ENCODE peak calls at places on chromosomes 11 and 22, in four cellular contexts. One of them, this sample, is unnamed.
A peak's percentile ranks its signal among the peaks of the same experiment; 100 is the strongest.

GRCh38 chr11:65492637-65493366 is 6.0 kb upstream of the MALAT1 start:
- DNase-seq in CD8-positive, alpha-beta memory T cell: no peak
- DNase-seq in SK-N-SH: no peak
- DNase-seq in naive thymus-derived CD4-positive, alpha-beta T cell: no peak
- DNase-seq in this sample: peak; percentile 74

GRCh38 chr11:84558085-84558905 is 1068.8 kb downstream of the DLG2 start:
- DNase-seq in CD8-positive, alpha-beta memory T cell: no peak
- DNase-seq in SK-N-SH: peak; percentile 27
- DNase-seq in naive thymus-derived CD4-positive, alpha-beta T cell: no peak
- DNase-seq in this sample: no peak

GRCh38 chr11:115739878-115740277 is 235.7 kb upstream of the CADM1 start:
- DNase-seq in CD8-positive, alpha-beta memory T cell: no peak
- DNase-seq in SK-N-SH: no peak
- DNase-seq in naive thymus-derived CD4-positive, alpha-beta T cell: no peak
- DNase-seq in this sample: no peak

GRCh38 chr11:93567406-93567819 is 24.2 kb upstream of the SMCO4 start:
- DNase-seq in CD8-positive, alpha-beta memory T cell: no peak
- DNase-seq in SK-N-SH: no peak
- DNase-seq in naive thymus-derived CD4-positive, alpha-beta T cell: no peak
- DNase-seq in this sample: peak; percentile 92

GRCh38 chr11:62054484-62055121 is 69.2 kb upstream of the INCENP start:
- DNase-seq in CD8-positive, alpha-beta memory T cell: no peak
- DNase-seq in SK-N-SH: no peak
- DNase-seq in naive thymus-derived CD4-positive, alpha-beta T cell: peak; percentile 24
- DNase-seq in this sample: peak; percentile 56

GRCh38 chr11:57222239-57222638 is 14.8 kb downstream of the APLNR start:
- DNase-seq in CD8-positive, alpha-beta memory T cell: no peak
- DNase-seq in SK-N-SH: no peak
- DNase-seq in naive thymus-derived CD4-positive, alpha-beta T cell: no peak
- DNase-seq in this sample: no peak

GRCh38 chr22:22784249-22785039 is 103.2 kb upstream of the IGLL5 start:
- DNase-seq in CD8-positive, alpha-beta memory T cell: no peak
- DNase-seq in SK-N-SH: no peak
- DNase-seq in naive thymus-derived CD4-positive, alpha-beta T cell: no peak
- DNase-seq in this sample: no peak

GRCh38 chr11:128936546-128937275 is 6.0 kb downstream of the TP53AIP1 start:
- DNase-seq in CD8-positive, alpha-beta memory T cell: no peak
- DNase-seq in SK-N-SH: no peak
- DNase-seq in naive thymus-derived CD4-positive, alpha-beta T cell: no peak
- DNase-seq in this sample: no peak

GRCh38 chr11:1878134-1879031 is 13.3 kb downstream of the PRR33 start:
- DNase-seq in CD8-positive, alpha-beta memory T cell: no peak
- DNase-seq in SK-N-SH: peak; percentile 69
- DNase-seq in naive thymus-derived CD4-positive, alpha-beta T cell: no peak
- DNase-seq in this sample: peak; percentile 52

DNA sequence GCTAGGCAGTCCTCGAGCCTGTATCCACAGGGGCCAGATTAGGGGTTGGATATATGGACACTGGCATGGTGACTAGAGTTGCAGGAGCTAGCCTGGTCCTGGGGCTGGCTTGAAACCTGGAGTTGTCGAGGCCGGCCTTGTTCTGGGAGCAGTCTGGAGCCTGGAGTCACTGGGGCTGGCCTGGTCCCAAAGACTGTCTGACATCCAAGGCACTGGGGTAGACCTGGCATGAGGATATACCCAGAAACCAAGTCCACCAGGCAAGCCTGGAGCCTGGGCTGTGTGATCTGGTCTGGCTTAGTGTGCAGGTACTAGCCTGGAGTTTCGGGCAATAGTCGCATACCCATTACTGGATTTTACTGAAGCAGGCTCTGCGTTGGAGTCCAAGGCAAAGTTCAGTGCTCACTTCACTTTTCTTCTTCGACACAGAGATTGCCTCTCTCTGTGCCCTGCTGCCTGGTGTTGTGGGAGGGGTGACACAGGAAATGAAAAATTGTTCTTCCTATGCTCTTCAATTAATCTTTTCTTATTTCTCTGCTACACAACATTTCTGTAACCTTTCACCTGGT is 4.3 kb upstream of the GLYATL1 start:
- DNase-seq in CD8-positive, alpha-beta memory T cell: no peak
- DNase-seq in SK-N-SH: no peak
- DNase-seq in naive thymus-derived CD4-positive, alpha-beta T cell: no peak
- DNase-seq in this sample: no peak
- H3K27ac ChIP-seq in CD8-positive, alpha-beta memory T cell: no peak overlapping the region
- H3K27ac ChIP-seq in SK-N-SH: no peak overlapping the region
- H3K27ac ChIP-seq in naive thymus-derived CD4-positive, alpha-beta T cell: no peak overlapping the region
- H3K27ac ChIP-seq in this sample: peak overlapping the region; percentile 63

GRCh38 chr22:25637032-25637431 is 72.6 kb downstream of the GRK3 start:
- DNase-seq in CD8-positive, alpha-beta memory T cell: no peak
- DNase-seq in SK-N-SH: no peak
- DNase-seq in naive thymus-derived CD4-positive, alpha-beta T cell: no peak
- DNase-seq in this sample: no peak
- H3K27ac ChIP-seq in CD8-positive, alpha-beta memory T cell: no peak overlapping the region
- H3K27ac ChIP-seq in SK-N-SH: no peak overlapping the region
- H3K27ac ChIP-seq in naive thymus-derived CD4-positive, alpha-beta T cell: no peak overlapping the region
- H3K27ac ChIP-seq in this sample: no peak overlapping the region

GRCh38 chr11:10365045-10365444 is 60.2 kb downstream of the ADM start:
- DNase-seq in CD8-positive, alpha-beta memory T cell: no peak
- DNase-seq in SK-N-SH: no peak
- DNase-seq in naive thymus-derived CD4-positive, alpha-beta T cell: no peak
- DNase-seq in this sample: no peak
- H3K27ac ChIP-seq in CD8-positive, alpha-beta memory T cell: no peak overlapping the region
- H3K27ac ChIP-seq in SK-N-SH: no peak overlapping the region
- H3K27ac ChIP-seq in naive thymus-derived CD4-positive, alpha-beta T cell: no peak overlapping the region
- H3K27ac ChIP-seq in this sample: no peak overlapping the region

GRCh38 chr11:63671322-63672155 is at the start of gene ATL3:
- DNase-seq in CD8-positive, alpha-beta memory T cell: peak; percentile 91
- DNase-seq in SK-N-SH: peak; percentile 97
- DNase-seq in naive thymus-derived CD4-positive, alpha-beta T cell: peak; percentile 90
- DNase-seq in this sample: peak; percentile 98

GRCh38 chr11:63670738-63671321 is 346 bp downstream of the ATL3 start:
- DNase-seq in CD8-positive, alpha-beta memory T cell: peak; percentile 17
- DNase-seq in SK-N-SH: peak; percentile 84
- DNase-seq in naive thymus-derived CD4-positive, alpha-beta T cell: peak; percentile 15
- DNase-seq in this sample: peak; percentile 73

GRCh38 chr11:63673579-63673978 is 2.4 kb upstream of the ATL3 start:
- DNase-seq in CD8-positive, alpha-beta memory T cell: no peak
- DNase-seq in SK-N-SH: no peak
- DNase-seq in naive thymus-derived CD4-positive, alpha-beta T cell: no peak
- DNase-seq in this sample: no peak

GRCh38 chr11:63672156-63672463 is 934 bp upstream of the ATL3 start:
- DNase-seq in CD8-positive, alpha-beta memory T cell: no peak
- DNase-seq in SK-N-SH: no peak
- DNase-seq in naive thymus-derived CD4-positive, alpha-beta T cell: no peak
- DNase-seq in this sample: no peak

GRCh38 chr11:63672934-63673539 is 1.9 kb upstream of the ATL3 start:
- DNase-seq in CD8-positive, alpha-beta memory T cell: no peak
- DNase-seq in SK-N-SH: no peak
- DNase-seq in naive thymus-derived CD4-positive, alpha-beta T cell: no peak
- DNase-seq in this sample: no peak
- H3K27ac ChIP-seq in CD8-positive, alpha-beta memory T cell: no peak overlapping the region
- H3K27ac ChIP-seq in SK-N-SH: no peak overlapping the region
- H3K27ac ChIP-seq in naive thymus-derived CD4-positive, alpha-beta T cell: no peak overlapping the region
- H3K27ac ChIP-seq in this sample: no peak overlapping the region

DNA sequence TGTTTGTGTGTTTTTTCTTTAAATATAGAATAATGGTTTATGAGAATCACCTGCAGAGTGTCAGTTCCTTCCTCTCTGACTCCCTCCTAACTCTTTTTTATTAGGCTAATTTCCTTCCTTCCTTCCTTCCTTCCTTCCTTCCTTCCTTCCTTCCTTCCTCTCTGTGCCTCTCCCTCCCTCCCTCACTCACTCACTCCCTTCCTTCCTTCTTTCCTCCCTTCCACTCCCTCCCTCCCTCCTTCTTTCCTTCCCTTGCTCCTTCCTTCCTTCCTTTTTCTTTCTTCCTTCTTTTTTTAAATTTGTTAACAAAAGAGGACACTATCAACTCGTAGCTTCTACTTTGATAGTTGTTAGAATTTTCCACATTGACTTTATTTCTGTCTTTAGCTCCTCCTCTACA is 152.3 kb upstream of the SEZ6L start:
- DNase-seq in CD8-positive, alpha-beta memory T cell: no peak
- DNase-seq in SK-N-SH: no peak
- DNase-seq in naive thymus-derived CD4-positive, alpha-beta T cell: no peak
- DNase-seq in this sample: no peak
- H3K27ac ChIP-seq in CD8-positive, alpha-beta memory T cell: no peak overlapping the region
- H3K27ac ChIP-seq in SK-N-SH: no peak overlapping the region
- H3K27ac ChIP-seq in naive thymus-derived CD4-positive, alpha-beta T cell: no peak overlapping the region
- H3K27ac ChIP-seq in this sample: no peak overlapping the region

DNA sequence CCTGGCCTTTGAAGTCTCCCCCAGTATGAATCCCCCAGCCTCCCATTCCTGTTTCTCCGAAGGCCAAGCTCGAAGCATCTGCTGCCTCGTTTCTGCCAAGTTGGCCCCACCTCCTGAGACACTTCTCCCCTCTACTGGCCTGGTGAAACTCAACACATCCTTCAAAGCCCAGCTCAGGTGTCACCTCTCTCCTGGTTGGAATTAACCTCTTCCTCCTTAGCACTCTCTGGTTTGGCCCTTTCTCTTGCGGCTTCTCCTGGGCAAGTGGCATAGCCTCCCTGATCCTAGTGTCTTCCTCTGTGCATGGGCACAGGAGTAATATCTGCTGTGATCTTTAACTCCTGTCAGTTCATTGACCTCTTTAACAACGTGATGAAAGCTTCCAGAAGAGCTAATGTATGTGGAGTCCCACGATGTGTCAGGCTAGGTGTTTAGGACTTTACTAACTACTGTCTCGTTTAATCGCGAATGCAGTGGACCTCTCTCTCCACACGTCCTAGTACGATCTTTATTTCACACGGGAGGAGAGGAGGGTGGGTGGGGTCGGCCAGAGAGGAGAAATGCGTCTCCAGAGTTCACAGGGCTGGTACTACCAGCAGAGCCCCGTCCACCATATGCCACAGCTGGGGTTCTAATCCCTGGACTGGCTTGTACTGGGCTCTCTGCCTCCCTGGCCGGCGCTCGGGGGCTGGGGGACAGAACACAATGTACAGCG is 824 bp upstream of the PTPRJ start:
- DNase-seq in CD8-positive, alpha-beta memory T cell: no peak
- DNase-seq in SK-N-SH: peak; percentile 54
- DNase-seq in naive thymus-derived CD4-positive, alpha-beta T cell: no peak
- DNase-seq in this sample: no peak
- H3K27ac ChIP-seq in CD8-positive, alpha-beta memory T cell: no peak overlapping the region
- H3K27ac ChIP-seq in SK-N-SH: no peak overlapping the region
- H3K27ac ChIP-seq in naive thymus-derived CD4-positive, alpha-beta T cell: peak overlapping the region; percentile 48
- H3K27ac ChIP-seq in this sample: peak overlapping the region; percentile 93

GRCh38 chr11:102800774-102801173 is 2.8 kb upstream of the MMP1 start:
- DNase-seq in CD8-positive, alpha-beta memory T cell: no peak
- DNase-seq in SK-N-SH: no peak
- DNase-seq in naive thymus-derived CD4-positive, alpha-beta T cell: no peak
- DNase-seq in this sample: no peak

GRCh38 chr11:102806296-102806695 is 8.3 kb upstream of the MMP1 start:
- DNase-seq in CD8-positive, alpha-beta memory T cell: no peak
- DNase-seq in SK-N-SH: no peak
- DNase-seq in naive thymus-derived CD4-positive, alpha-beta T cell: no peak
- DNase-seq in this sample: no peak

GRCh38 chr11:102798012-102798746 is at the start of gene MMP1:
- DNase-seq in CD8-positive, alpha-beta memory T cell: no peak
- DNase-seq in SK-N-SH: no peak
- DNase-seq in naive thymus-derived CD4-positive, alpha-beta T cell: no peak
- DNase-seq in this sample: no peak

GRCh38 chr11:102799656-102800339 is 1.8 kb upstream of the MMP1 start:
- DNase-seq in CD8-positive, alpha-beta memory T cell: no peak
- DNase-seq in SK-N-SH: no peak
- DNase-seq in naive thymus-derived CD4-positive, alpha-beta T cell: no peak
- DNase-seq in this sample: no peak

DNA sequence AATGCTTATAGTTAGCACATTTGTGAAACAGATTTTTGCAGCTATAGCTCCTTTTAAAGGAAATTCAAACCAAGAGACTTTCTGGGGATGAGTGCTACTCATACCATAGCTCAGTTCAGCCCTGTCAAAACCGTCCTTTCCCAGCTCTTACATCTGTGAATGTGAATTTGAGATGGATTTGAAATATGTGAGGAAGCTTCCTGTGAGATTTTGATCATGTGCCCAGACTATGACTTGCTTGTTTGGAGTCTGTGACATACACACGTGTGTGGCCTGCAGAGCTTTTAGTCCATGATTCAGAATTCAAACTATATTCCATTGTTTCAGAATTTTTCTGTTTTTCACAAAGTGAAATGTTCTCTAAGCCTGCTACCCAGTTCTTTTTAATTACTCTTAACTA is 4.4 kb upstream of the MMP1 start:
- DNase-seq in CD8-positive, alpha-beta memory T cell: no peak
- DNase-seq in SK-N-SH: no peak
- DNase-seq in naive thymus-derived CD4-positive, alpha-beta T cell: no peak
- DNase-seq in this sample: no peak
- H3K27ac ChIP-seq in CD8-positive, alpha-beta memory T cell: no peak overlapping the region
- H3K27ac ChIP-seq in SK-N-SH: peak overlapping the region; percentile 20
- H3K27ac ChIP-seq in naive thymus-derived CD4-positive, alpha-beta T cell: no peak overlapping the region
- H3K27ac ChIP-seq in this sample: no peak overlapping the region

GRCh38 chr22:46593211-46593676 is 26.9 kb upstream of the GRAMD4 start:
- DNase-seq in CD8-positive, alpha-beta memory T cell: no peak
- DNase-seq in SK-N-SH: no peak
- DNase-seq in naive thymus-derived CD4-positive, alpha-beta T cell: no peak
- DNase-seq in this sample: peak; percentile 46

GRCh38 chr22:46596032-46596441 is 24.1 kb upstream of the GRAMD4 start:
- DNase-seq in CD8-positive, alpha-beta memory T cell: no peak
- DNase-seq in SK-N-SH: peak; percentile 97
- DNase-seq in naive thymus-derived CD4-positive, alpha-beta T cell: no peak
- DNase-seq in this sample: peak; percentile 53

GRCh38 chr22:46595545-46595944 is 24.6 kb upstream of the GRAMD4 start:
- DNase-seq in CD8-positive, alpha-beta memory T cell: no peak
- DNase-seq in SK-N-SH: no peak
- DNase-seq in naive thymus-derived CD4-positive, alpha-beta T cell: no peak
- DNase-seq in this sample: no peak

GRCh38 chr22:46594947-46595298 is 25.3 kb upstream of the GRAMD4 start:
- DNase-seq in CD8-positive, alpha-beta memory T cell: no peak
- DNase-seq in SK-N-SH: no peak
- DNase-seq in naive thymus-derived CD4-positive, alpha-beta T cell: no peak
- DNase-seq in this sample: no peak

DNA sequence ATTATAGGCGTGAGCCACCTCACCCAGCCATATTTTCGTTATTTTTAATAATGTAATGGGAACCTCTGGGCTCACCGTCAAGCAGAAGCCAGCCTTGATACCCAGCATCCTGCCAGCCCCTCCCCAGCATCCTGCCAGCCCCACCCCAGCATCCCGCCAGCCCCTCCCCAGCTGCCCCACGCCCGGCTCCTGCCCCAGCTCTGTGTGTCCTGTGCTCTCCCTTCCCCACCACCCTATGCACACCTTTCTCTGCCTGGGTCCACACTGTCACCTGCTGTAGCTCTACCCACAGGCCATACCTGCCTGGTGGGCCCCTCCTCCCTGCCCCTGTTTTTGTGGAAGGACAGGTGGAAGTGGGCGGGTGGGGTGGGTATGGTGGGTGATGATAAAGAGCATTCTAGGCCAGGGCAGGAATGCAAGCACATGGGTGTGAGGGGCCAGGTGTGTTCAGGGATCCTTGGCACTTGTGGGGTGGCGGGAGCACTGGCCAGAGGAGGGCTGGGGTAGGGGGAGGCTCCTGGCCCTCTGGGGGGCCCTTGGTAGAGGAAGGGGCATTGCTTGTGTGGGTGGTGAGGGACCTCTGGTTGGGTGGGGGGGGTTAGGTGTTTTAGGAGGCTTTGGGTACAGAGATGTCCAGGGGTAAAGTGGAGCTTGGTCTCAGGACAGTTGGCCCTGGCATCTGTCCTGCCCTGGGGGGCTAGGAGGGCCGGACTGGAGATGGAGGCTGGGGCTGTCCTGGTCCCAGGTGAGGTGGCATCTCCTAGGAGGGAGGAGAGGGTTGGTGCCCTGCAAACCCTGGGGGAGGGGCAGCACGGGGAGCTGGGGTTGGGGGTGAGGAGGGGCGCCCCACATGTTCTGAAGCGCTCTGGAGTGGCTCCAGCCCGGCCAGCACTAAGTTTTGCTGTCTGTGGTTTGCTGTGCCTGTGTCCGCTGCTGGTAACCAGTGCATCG is 25.9 kb upstream of the GRAMD4 start:
- DNase-seq in CD8-positive, alpha-beta memory T cell: no peak
- DNase-seq in SK-N-SH: no peak
- DNase-seq in naive thymus-derived CD4-positive, alpha-beta T cell: no peak
- DNase-seq in this sample: no peak
- H3K27ac ChIP-seq in CD8-positive, alpha-beta memory T cell: no peak overlapping the region
- H3K27ac ChIP-seq in SK-N-SH: no peak overlapping the region
- H3K27ac ChIP-seq in naive thymus-derived CD4-positive, alpha-beta T cell: no peak overlapping the region
- H3K27ac ChIP-seq in this sample: no peak overlapping the region

This sample was measured in right lobe of liver.